ENCODE peak calls at places on chromosomes 6 and 20, in nine cellular contexts. O, T, Q, A, X, R, S, M and E are unnamed samples.

GRCh38 chr6:138856654-138857053 is 60.8 kb downstream of the ECT2L start:
- DNase-seq in S (no peak), A (no peak), M (no peak), Q (no peak), O (no peak), X (no peak), T (no peak), R (no peak), E (no peak)

GRCh38 chr6:42417641-42418112 is 34.0 kb downstream of the TRERF1 start:
- DNase-seq in M (no peak), A (peak), O (no peak), S (no peak), R (no peak), T (no peak), X (no peak), Q (no peak), E (peak)

GRCh38 chr6:110875548-110876169 is 1.1 kb downstream of the AMD1 start:
- DNase-seq in O (peak), M (peak), A (peak), R (no peak), X (peak), T (peak), S (no peak), Q (no peak), E (no peak)

GRCh38 chr6:16759646-16760535 is 1.4 kb downstream of the ATXN1 start:
- DNase-seq in T (peak), Q (peak), O (peak), M (peak), R (no peak), X (peak), S (peak), A (peak), E (no peak)

GRCh38 chr6:42404494-42404893 is 47.2 kb downstream of the TRERF1 start:
- DNase-seq in T (no peak), R (peak), M (no peak), X (no peak), O (no peak), A (peak), S (no peak), Q (peak), E (no peak)

GRCh38 chr6:41273699-41274098 is 12.8 kb downstream of the TREM1 start:
- DNase-seq in S (no peak), R (no peak), M (no peak), O (no peak), Q (no peak), A (no peak), T (no peak), X (no peak), E (no peak)

GRCh38 chr6:140601409-140601808 is 1227.0 kb upstream of the CITED2 start:
- DNase-seq in A (no peak), T (no peak), S (no peak), O (no peak), X (no peak), Q (no peak), M (no peak), R (no peak), E (no peak)

GRCh38 chr6:21625642-21626041 is 32.1 kb downstream of the SOX4 start:
- DNase-seq in S (no peak), R (no peak), X (no peak), M (no peak), A (no peak), T (no peak), O (no peak), Q (no peak), E (no peak)

GRCh38 chr6:77463881-77464867 is 883 bp upstream of the HTR1B start:
- DNase-seq in S (no peak), Q (no peak), A (no peak), R (no peak), M (no peak), O (no peak), X (no peak), T (no peak), E (no peak)

GRCh38 chr6:154406869-154407268 is 50.3 kb upstream of the IPCEF1 start:
- DNase-seq in M (no peak), S (no peak), A (no peak), O (no peak), Q (no peak), X (no peak), R (no peak), T (no peak), E (no peak)

GRCh38 chr6:105894556-105894955 is 191.6 kb upstream of the PRDM1 start:
- DNase-seq in O (no peak), T (no peak), R (no peak), Q (no peak), S (no peak), X (no peak), A (no peak), M (no peak), E (no peak)

GRCh38 chr20:47985092-47985850 is 200.0 kb upstream of the SULF2 start:
- DNase-seq in R (peak), O (no peak), S (no peak), T (no peak), A (no peak), M (no peak), Q (peak), X (peak), E (no peak)

GRCh38 chr20:52524865-52525264 is 333.3 kb upstream of the ZFP64 start:
- DNase-seq in A (no peak), S (no peak), O (no peak), X (no peak), R (no peak), M (no peak), T (no peak), Q (no peak), E (no peak)

GRCh38 chr6:39049575-39050283 is 1.1 kb downstream of the GLP1R start:
- DNase-seq in A (no peak), S (no peak), R (no peak), X (no peak), T (no peak), O (no peak), Q (no peak), M (no peak), E (no peak)

GRCh38 chr20:16821211-16822089 is 73.3 kb downstream of the OTOR start:
- DNase-seq in X (peak), Q (peak), A (no peak), R (peak), T (no peak), S (no peak), M (no peak), O (no peak), E (peak)

GRCh38 chr6:79495246-79495645 is 42.0 kb downstream of the LCA5 start:
- DNase-seq in O (no peak), T (no peak), R (no peak), A (no peak), Q (no peak), M (no peak), X (no peak), S (no peak), E (no peak)

GRCh38 chr6:12993283-12993898 is 276.8 kb downstream of the PHACTR1 start:
- DNase-seq in A (no peak), S (no peak), O (no peak), X (no peak), Q (no peak), M (no peak), T (no peak), R (no peak), E (no peak)

GRCh38 chr6:157198425-157199279 is 124.7 kb downstream of the TMEM242 start:
- DNase-seq in X (peak), A (no peak), S (no peak), O (no peak), R (no peak), Q (peak), T (peak), M (peak), E (no peak)

GRCh38 chr6:10743514-10743913 is 4.1 kb upstream of the TMEM14B start:
- DNase-seq in S (no peak), X (no peak), R (no peak), A (no peak), Q (no peak), M (no peak), O (no peak), T (no peak), E (no peak)

GRCh38 chr6:119340766-119341487 is 8.6 kb downstream of the MAN1A1 start:
- DNase-seq in M (no peak), T (no peak), X (peak), S (no peak), R (no peak), O (no peak), A (no peak), Q (no peak), E (no peak)

GRCh38 chr20:31712112-31712553 is 10.5 kb downstream of the BCL2L1 start:
- DNase-seq in A (no peak), X (peak), M (peak), T (no peak), O (no peak), R (no peak), Q (peak), S (no peak), E (no peak)

GRCh38 chr6:28789553-28790083 is 134.2 kb downstream of the TRIM27 start:
- DNase-seq in R (no peak), T (no peak), X (peak), M (no peak), S (no peak), O (no peak), A (no peak), Q (peak), E (peak)

GRCh38 chr20:25407311-25408169 is at the start of gene GINS1:
- DNase-seq in O (peak), R (peak), X (peak), S (peak), T (peak), Q (peak), M (peak), A (peak), E (peak)

GRCh38 chr20:62241501-62241900 is 3.2 kb downstream of the OSBPL2 start:
- DNase-seq in O (no peak), M (no peak), Q (no peak), X (no peak), T (no peak), R (no peak), S (no peak), A (no peak), E (no peak)

GRCh38 chr6:7401103-7401502 is 11.5 kb downstream of the RIOK1 start:
- DNase-seq in A (no peak), X (peak), O (no peak), R (no peak), M (no peak), S (peak), T (no peak), Q (no peak), E (no peak)

GRCh38 chr6:41445268-41445667 is 100.9 kb upstream of the FOXP4 start:
- DNase-seq in O (no peak), Q (no peak), S (no peak), M (no peak), X (peak), R (no peak), A (no peak), T (no peak), E (no peak)

GRCh38 chr6:90643366-90643765 is 56.5 kb upstream of the MAP3K7 start:
- DNase-seq in T (no peak), R (no peak), A (no peak), S (no peak), M (no peak), O (no peak), Q (no peak), X (peak), E (peak)

GRCh38 chr20:382291-383115 is 1.9 kb downstream of the TRIB3 start:
- DNase-seq in S (no peak), M (no peak), R (no peak), Q (no peak), X (no peak), T (no peak), O (no peak), A (no peak), E (no peak)

GRCh38 chr20:20139403-20139802 is 87.1 kb downstream of the CFAP61 start:
- DNase-seq in X (no peak), R (no peak), S (no peak), O (no peak), M (no peak), Q (no peak), T (no peak), A (no peak), E (no peak)
- H3K4me3 ChIP-seq in X (no peak), R (no peak), S (no peak), O (no peak), M (no peak), Q (no peak), T (no peak), A (no peak), E (no peak)

GRCh38 chr6:99604161-99605073 is 2.2 kb upstream of the PRDM13 start:
- DNase-seq in O (no peak), A (no peak), R (no peak), X (no peak), Q (no peak), T (no peak), M (no peak), S (no peak), E (no peak)

GRCh38 chr6:99605074-99605726 is 1.4 kb upstream of the PRDM13 start:
- DNase-seq in A (no peak), T (no peak), M (no peak), S (no peak), Q (no peak), R (no peak), X (no peak), O (no peak), E (no peak)

GRCh38 chr6:99605911-99606669 is 543 bp upstream of the PRDM13 start:
- DNase-seq in X (no peak), Q (no peak), T (no peak), R (no peak), M (no peak), A (no peak), S (no peak), O (no peak), E (no peak)

GRCh38 chr6:99602519-99603420 is 3.9 kb upstream of the PRDM13 start:
- DNase-seq in O (no peak), X (no peak), T (no peak), A (no peak), S (no peak), R (no peak), Q (no peak), M (no peak), E (no peak)

DNA sequence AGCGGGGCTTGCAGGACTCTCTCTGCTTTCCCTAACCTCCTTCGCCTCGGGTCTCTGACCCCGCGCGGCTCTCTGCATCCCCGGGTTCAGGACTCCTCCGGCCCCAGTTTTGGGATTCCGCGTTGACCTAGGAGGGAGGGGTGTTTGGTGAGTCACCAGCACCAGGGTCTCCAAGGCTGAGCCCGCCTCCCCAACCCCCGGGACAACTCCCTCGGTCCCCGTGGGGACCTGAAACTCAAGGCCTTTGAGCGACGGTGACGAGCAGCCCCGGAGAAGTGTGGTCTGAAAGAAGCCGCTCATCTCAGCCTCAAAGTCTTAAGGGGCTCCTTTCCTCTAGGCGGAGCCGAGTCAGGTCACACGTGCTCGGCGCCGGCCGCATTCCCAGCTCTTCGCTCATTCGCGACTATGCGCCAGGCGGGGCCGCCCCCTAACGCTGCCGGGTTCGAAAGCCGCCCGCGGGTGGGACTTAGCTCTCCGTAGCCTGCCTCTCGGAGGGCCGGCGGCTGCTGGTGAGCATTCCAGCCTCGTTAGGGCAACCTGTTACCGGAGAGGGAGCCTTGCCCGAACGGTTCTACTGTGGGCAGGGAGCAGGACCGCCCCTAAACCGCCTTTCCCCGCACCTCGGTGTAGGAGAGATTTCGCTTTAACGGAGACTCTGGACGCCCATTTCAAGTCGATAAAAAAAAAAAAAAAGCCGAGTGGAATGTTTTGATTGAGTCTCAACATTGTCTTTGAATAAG is 3.0 kb upstream of the PRDM13 start:
- DNase-seq in X (peak), A (peak), Q (peak), R (no peak), S (no peak), O (no peak), M (no peak), T (no peak), E (peak)
- H3K4me3 ChIP-seq in X (peak), A (peak), Q (peak), R (peak), S (peak), O (peak), M (peak), T (peak), E (peak)

GRCh38 chr6:1613631-1614447 is 4.1 kb downstream of the FOXC1 start:
- DNase-seq in A (no peak), O (no peak), Q (peak), M (no peak), S (no peak), T (no peak), R (no peak), X (no peak), E (no peak)
- H3K4me3 ChIP-seq in A (no peak), O (no peak), Q (peak), M (peak), S (peak), T (peak), R (peak), X (peak), E (no peak)

GRCh38 chr20:3778976-3779375 is 2.3 kb downstream of the SPEF1 start:
- DNase-seq in T (no peak), X (no peak), M (no peak), O (no peak), Q (no peak), A (no peak), R (no peak), S (no peak), E (no peak)
- H3K4me3 ChIP-seq in T (no peak), X (peak), M (no peak), O (no peak), Q (no peak), A (no peak), R (no peak), S (no peak), E (no peak)

DNA sequence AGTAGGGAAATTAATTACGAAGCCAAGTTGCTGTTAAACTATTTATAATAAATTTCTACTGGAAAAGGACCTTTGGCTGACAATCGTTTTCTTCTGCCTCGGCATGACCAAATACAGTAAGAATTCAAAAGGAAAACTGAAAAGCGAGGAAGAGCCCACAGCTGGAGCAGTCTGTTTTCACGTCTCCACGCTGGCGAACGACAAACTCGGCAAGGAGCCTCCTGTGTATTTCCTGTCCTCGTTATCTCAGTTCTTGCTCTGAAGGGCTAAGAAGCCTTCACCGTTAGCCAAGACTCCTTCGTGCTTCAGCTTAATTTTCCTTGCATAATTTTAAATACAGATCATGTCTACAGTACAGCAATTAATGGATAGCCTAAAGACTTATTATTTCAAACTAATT is 214.3 kb upstream of the PLCB4 start:
- DNase-seq in M (no peak), T (peak), X (peak), A (no peak), R (no peak), O (no peak), Q (peak), S (no peak), E (no peak)
- H3K4me3 ChIP-seq in M (no peak), T (peak), X (peak), A (no peak), R (no peak), O (no peak), Q (peak), S (no peak), E (no peak)

GRCh38 chr6:87698618-87699017 is 3.4 kb downstream of the AKIRIN2 start:
- DNase-seq in A (no peak), S (no peak), X (peak), Q (no peak), M (no peak), O (no peak), T (no peak), R (no peak), E (no peak)

GRCh38 chr6:87700351-87700728 is 1.7 kb downstream of the AKIRIN2 start:
- DNase-seq in S (no peak), O (no peak), X (no peak), M (no peak), A (no peak), Q (no peak), T (no peak), R (no peak), E (no peak)

GRCh38 chr6:87700729-87701675 is 1.0 kb downstream of the AKIRIN2 start:
- DNase-seq in A (peak), R (peak), X (peak), O (peak), T (no peak), S (peak), Q (peak), M (peak), E (no peak)

GRCh38 chr6:87699576-87699975 is 2.5 kb downstream of the AKIRIN2 start:
- DNase-seq in X (no peak), Q (no peak), R (no peak), A (no peak), S (no peak), O (no peak), M (no peak), T (no peak), E (no peak)

GRCh38 chr6:87697581-87698552 is 4.2 kb downstream of the AKIRIN2 start:
- DNase-seq in R (peak), O (no peak), X (peak), Q (peak), T (no peak), A (no peak), S (peak), M (no peak), E (no peak)
- H3K4me3 ChIP-seq in R (peak), O (peak), X (peak), Q (peak), T (peak), A (peak), S (peak), M (no peak), E (no peak)

DNA sequence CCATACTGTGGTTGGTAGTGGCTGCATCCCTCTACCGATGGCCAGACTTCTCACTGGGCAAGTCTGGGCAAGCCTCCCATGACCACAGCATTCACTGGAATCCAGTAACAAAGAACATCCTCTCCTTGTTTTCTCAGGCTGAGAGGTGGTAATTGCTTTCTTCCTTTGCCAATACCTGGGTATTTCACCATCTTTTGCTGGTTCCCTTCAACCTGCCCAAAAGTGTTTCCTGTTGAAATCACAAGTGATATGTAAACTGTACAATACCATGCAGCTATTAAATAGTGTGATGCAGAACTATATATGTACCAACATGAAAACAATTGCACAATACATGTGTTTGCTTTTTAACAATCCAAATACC is at the start of gene PTCHD4:
- DNase-seq in X (no peak), R (peak), Q (peak), O (no peak), S (peak), M (no peak), T (no peak), A (no peak), E (no peak)
- H3K4me3 ChIP-seq in X (no peak), R (peak), Q (peak), O (no peak), S (peak), M (no peak), T (peak), A (no peak), E (no peak)

GRCh38 chr6:95693108-95693507 is 115.8 kb downstream of the MANEA start:
- DNase-seq in Q (no peak), X (peak), R (peak), O (no peak), A (no peak), T (no peak), M (no peak), S (no peak), E (peak)
- H3K4me3 ChIP-seq in Q (no peak), X (no peak), R (no peak), O (no peak), A (no peak), T (no peak), M (no peak), S (no peak), E (no peak)

DNA sequence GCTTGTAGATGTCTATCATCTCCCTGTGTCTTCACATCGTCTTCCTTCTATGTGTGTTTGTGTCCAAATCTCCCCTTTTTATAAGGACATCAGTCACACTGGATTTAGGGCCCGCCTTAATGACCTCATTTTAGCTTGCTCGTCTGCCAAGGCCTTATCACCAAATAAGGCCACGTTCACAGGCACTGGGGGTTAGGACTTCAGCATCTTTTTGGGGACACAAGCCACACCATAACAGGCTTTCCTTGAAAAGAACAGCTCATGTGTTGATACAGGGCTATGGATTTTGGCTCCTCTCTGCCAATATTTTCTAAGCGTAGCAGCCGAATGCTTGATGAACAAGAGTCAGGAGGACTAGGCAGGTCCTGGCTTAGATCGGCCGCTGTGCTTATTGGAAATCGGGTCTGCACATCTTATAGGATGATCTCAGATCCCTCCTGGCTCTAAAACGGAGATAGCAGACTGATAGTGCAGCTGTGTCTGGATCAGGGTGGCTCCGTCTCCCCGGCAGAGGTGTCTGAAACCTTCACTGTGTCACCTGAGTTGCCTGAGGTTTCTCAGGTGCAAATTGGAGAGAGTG is 16.2 kb upstream of the TMEM181 start:
- DNase-seq in X (no peak), A (no peak), O (no peak), R (no peak), S (no peak), Q (no peak), T (no peak), M (no peak), E (no peak)
- H3K4me3 ChIP-seq in X (no peak), A (no peak), O (no peak), R (no peak), S (no peak), Q (no peak), T (no peak), M (no peak), E (no peak)